ENCODE peak calls at places on chromosomes 1 and 21, in eight cellular contexts. R, Y, V, W, A, J, L and N are unnamed samples.

GRCh38 chr1:109761227-109762038 is 2.3 kb downstream of the EPS8L3 start:
- DNase-seq in R (peak; percentile 22), Y (peak; percentile 15), V (peak; percentile 17), W (no peak), A (no peak), J (no peak), L (no peak), N (no peak)

GRCh38 chr1:117662667-117663066 is 56.8 kb downstream of the TENT5C start:
- DNase-seq in R (no peak), Y (no peak), V (no peak), W (no peak), A (no peak), J (no peak), L (no peak), N (no peak)

GRCh38 chr1:91650764-91651163 is 150.1 kb downstream of the CDC7 start:
- DNase-seq in R (peak; percentile 26), Y (peak; percentile 48), V (peak; percentile 16), W (no peak), A (peak; percentile 100), J (no peak), L (peak; percentile 27), N (no peak)

GRCh38 chr1:25653558-25653957 is 37.0 kb downstream of the MAN1C1 start:
- DNase-seq in R (no peak), Y (no peak), V (no peak), W (no peak), A (no peak), J (no peak), L (no peak), N (no peak)

GRCh38 chr1:40901886-40902633 is 39.9 kb upstream of the CITED4 start:
- DNase-seq in R (no peak), Y (no peak), V (no peak), W (peak; percentile 28), A (peak; percentile 77), J (no peak), L (no peak), N (no peak)

GRCh38 chr1:213899413-213899812 is 88.4 kb upstream of the PROX1 start:
- DNase-seq in R (no peak), Y (no peak), V (no peak), W (no peak), A (no peak), J (no peak), L (no peak), N (no peak)

GRCh38 chr1:32393136-32393535 is 1.1 kb downstream of the BSDC1 start:
- DNase-seq in R (no peak), Y (no peak), V (no peak), W (no peak), A (peak; percentile 42), J (no peak), L (no peak), N (no peak)

GRCh38 chr1:229430761-229431269 is 3.1 kb downstream of the ACTA1 start:
- DNase-seq in R (peak; percentile 47), Y (peak; percentile 40), V (peak; percentile 41), W (no peak), A (peak; percentile 37), J (no peak), L (peak; percentile 74), N (no peak)

GRCh38 chr21:22880573-22880972 is 1882.4 kb downstream of the NCAM2 start:
- DNase-seq in R (no peak), Y (no peak), V (no peak), W (no peak), A (no peak), J (no peak), L (no peak), N (no peak)

GRCh38 chr1:8663915-8664331 is 153.5 kb downstream of the RERE start:
- DNase-seq in R (peak; percentile 35), Y (peak; percentile 28), V (no peak), W (no peak), A (peak; percentile 56), J (peak; percentile 42), L (no peak), N (no peak)

GRCh38 chr1:29991025-29991424 is 732.4 kb downstream of the MATN1 start:
- DNase-seq in R (no peak), Y (peak; percentile 20), V (peak; percentile 22), W (no peak), A (no peak), J (no peak), L (peak; percentile 53), N (no peak)

GRCh38 chr1:168081373-168082007 is 55.2 kb downstream of the GPR161 start:
- DNase-seq in R (no peak), Y (no peak), V (no peak), W (no peak), A (peak; percentile 93), J (no peak), L (peak; percentile 10), N (no peak)

GRCh38 chr1:234955107-234955731 is 173.4 kb downstream of the TOMM20 start:
- DNase-seq in R (peak; percentile 60), Y (peak; percentile 76), V (peak; percentile 54), W (no peak), A (peak; percentile 59), J (peak; percentile 54), L (peak; percentile 37), N (no peak)

GRCh38 chr1:99682291-99682751 is 36.4 kb downstream of the PALMD start:
- DNase-seq in R (no peak), Y (no peak), V (no peak), W (no peak), A (peak; percentile 88), J (no peak), L (no peak), N (no peak)

GRCh38 chr1:3304255-3304654 is 150.2 kb upstream of the ARHGEF16 start:
- DNase-seq in R (no peak), Y (no peak), V (no peak), W (no peak), A (no peak), J (no peak), L (no peak), N (no peak)

GRCh38 chr1:213201380-213202155 is 150.5 kb downstream of the RPS6KC1 start:
- DNase-seq in R (no peak), Y (no peak), V (no peak), W (no peak), A (peak; percentile 10), J (no peak), L (no peak), N (no peak)

GRCh38 chr1:12338017-12338416 is 108.2 kb downstream of the VPS13D start:
- DNase-seq in R (no peak), Y (no peak), V (no peak), W (no peak), A (no peak), J (no peak), L (no peak), N (no peak)
- H3K27ac ChIP-seq in R (no peak overlapping the region), Y (no peak overlapping the region), V (peak overlapping the region; percentile 73), W (no peak overlapping the region), A (no peak overlapping the region), J (no peak overlapping the region), L (no peak overlapping the region), N (no peak overlapping the region)

DNA sequence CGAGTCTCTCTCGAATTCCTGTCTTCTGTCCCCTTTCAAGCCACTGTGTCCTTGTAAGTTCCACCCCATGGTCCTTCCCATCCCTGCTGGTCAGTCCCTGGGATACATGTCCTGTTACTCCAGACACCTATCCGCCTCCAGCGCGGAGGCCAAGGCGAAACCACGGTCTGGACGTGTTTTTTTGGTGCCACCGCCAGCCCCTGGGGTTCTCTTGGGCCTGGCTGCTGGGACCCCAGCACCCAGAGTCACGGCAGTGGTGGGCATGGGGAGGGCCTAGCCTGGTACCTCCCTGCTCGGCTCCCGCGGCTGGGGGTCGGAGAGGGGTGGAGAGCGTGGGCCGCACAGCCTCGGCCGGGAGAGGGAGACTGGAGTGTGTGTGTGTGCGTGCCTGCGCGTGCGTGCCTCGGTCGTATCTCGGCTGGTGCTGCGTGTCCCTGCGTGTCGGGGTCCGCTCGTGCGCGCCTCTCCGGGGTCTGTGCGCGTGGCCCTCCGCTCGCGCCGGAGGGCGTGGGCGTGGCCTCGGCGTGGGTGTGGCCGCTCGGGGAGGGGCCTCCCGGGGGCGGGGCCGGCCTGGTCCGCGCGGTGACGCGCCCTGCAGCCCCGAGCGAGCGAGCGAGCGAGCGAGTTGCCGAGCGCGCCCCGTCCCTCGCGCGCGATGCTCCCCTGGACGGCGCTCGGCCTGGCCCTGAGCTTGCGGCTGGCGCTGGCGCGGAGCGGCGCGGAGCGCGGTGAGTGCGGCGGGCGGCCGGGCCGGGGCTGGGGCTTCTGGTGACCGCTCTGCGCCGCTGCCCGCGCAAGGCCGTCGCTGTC is at the start of gene VWA1:
- DNase-seq in R (peak; percentile 80), Y (peak; percentile 84), V (peak; percentile 67), W (no peak), A (peak; percentile 58), J (peak; percentile 45), L (peak; percentile 98), N (peak; percentile 80)
- TF ChIP-seq POLR2A in R (no peak), Y (no peak), V (peak; percentile 44), W (peak; percentile 70), A (no peak), J (no peak), L (peak; percentile 44), N (peak; percentile 81)

DNA sequence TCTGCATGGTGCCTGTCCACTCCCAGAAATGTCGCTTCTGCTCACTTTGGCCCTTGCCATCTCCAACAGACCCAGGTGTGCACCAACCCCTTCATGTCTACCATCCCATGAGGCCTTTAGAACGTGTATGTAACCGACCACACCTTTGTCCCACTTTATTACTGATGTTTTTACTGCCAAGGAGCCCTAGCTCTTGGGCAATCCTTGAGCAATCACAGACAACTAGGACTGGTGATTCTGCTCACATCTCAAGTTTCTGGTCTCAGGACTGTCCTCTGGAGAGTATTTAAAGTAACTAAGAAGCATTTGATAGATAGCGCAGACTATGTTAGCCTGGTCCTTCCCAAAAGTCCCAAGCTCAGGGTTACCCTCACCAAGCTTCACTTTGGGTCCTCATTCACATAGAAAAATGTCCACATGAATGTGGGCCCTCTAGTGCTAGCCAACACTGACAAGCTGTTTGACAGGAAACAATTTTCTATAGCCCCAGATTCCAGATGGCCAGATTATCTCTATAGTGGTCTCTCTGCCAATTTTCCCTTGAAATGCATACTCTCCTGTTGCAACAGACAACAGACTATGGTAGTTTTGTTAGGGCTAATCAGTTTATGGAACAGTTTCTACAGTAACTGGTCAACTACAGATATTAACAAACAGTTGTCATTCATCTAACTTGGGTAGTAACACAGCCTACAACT is 6.9 kb upstream of the TMEM81 start:
- DNase-seq in R (no peak), Y (no peak), V (no peak), W (no peak), A (peak; percentile 38), J (no peak), L (no peak), N (no peak)
- TF ChIP-seq CTCF in R (no peak), Y (no peak), V (no peak), W (no peak), A (no peak), J (no peak), L (no peak), N (no peak)

GRCh38 chr1:65175171-65176070 is 27.4 kb downstream of the AK4 start:
- DNase-seq in R (no peak), Y (no peak), V (no peak), W (no peak), A (peak; percentile 36), J (no peak), L (no peak), N (no peak)

GRCh38 chr1:65176571-65176970 is 28.6 kb downstream of the AK4 start:
- DNase-seq in R (no peak), Y (no peak), V (no peak), W (no peak), A (no peak), J (no peak), L (no peak), N (no peak)

GRCh38 chr1:65177457-65177856 is 29.5 kb downstream of the AK4 start:
- DNase-seq in R (no peak), Y (no peak), V (no peak), W (peak; percentile 67), A (peak; percentile 68), J (no peak), L (no peak), N (peak; percentile 33)

GRCh38 chr1:65174585-65174984 is 26.6 kb downstream of the AK4 start:
- DNase-seq in R (peak; percentile 83), Y (peak; percentile 35), V (peak; percentile 16), W (peak; percentile 70), A (peak; percentile 94), J (no peak), L (no peak), N (peak; percentile 43)

GRCh38 chr1:65176071-65176470 is 28.1 kb downstream of the AK4 start:
- DNase-seq in R (no peak), Y (no peak), V (no peak), W (no peak), A (no peak), J (no peak), L (no peak), N (no peak)
- H3K27ac ChIP-seq in R (no peak overlapping the region), Y (no peak overlapping the region), V (no peak overlapping the region), W (peak overlapping the region; percentile 56), A (no peak overlapping the region), J (no peak overlapping the region), L (no peak overlapping the region), N (no peak overlapping the region)